ENCODE peak calls at places on chromosomes 2 and 18, in six cellular contexts. L is KBM-7, R is GM13977, T is tibial artery, M is HFFc6, U is NCI-H2081. Z is an unnamed sample.

GRCh38 chr18:10563886-10564285 is 38.1 kb downstream of the NAPG start:
- DNase-seq in L (no peak), R (no peak), T (no peak), M (no peak), U (no peak), Z (no peak)

GRCh38 chr2:195343942-195344530 is 313.0 kb upstream of the SLC39A10 start:
- DNase-seq in L (no peak), R (no peak), T (no peak), M (peak), U (no peak), Z (no peak)

GRCh38 chr2:227805578-227805977 is 8.1 kb upstream of the CCL20 start:
- DNase-seq in L (no peak), R (no peak), T (no peak), M (no peak), U (no peak), Z (no peak)

GRCh38 chr2:188884552-188884951 is 89.6 kb upstream of the COL3A1 start:
- DNase-seq in L (no peak), R (no peak), T (no peak), M (no peak), U (no peak), Z (no peak)

GRCh38 chr2:234544659-234545611 is 48.1 kb upstream of the ARL4C start:
- DNase-seq in L (peak), R (peak), T (peak), M (peak), U (peak), Z (no peak)

GRCh38 chr2:18194161-18194560 is 315.7 kb downstream of the KCNS3 start:
- DNase-seq in L (no peak), R (no peak), T (no peak), M (no peak), U (no peak), Z (no peak)

GRCh38 chr2:65073879-65074565 is 17.8 kb downstream of the CEP68 start:
- DNase-seq in L (no peak), R (no peak), T (no peak), M (no peak), U (no peak), Z (peak)

GRCh38 chr18:50178601-50179000 is 16.3 kb downstream of the MYO5B start:
- DNase-seq in L (no peak), R (no peak), T (no peak), M (no peak), U (no peak), Z (no peak)

GRCh38 chr2:47012866-47013265 is 97.3 kb upstream of the MCFD2 start:
- DNase-seq in L (no peak), R (no peak), T (no peak), M (no peak), U (no peak), Z (no peak)

GRCh38 chr2:64609229-64609994 is 44.3 kb downstream of the SERTAD2 start:
- DNase-seq in L (peak), R (peak), T (no peak), M (no peak), U (peak), Z (no peak)

GRCh38 chr2:25253153-25253617 is 84.8 kb upstream of the POMC start:
- DNase-seq in L (no peak), R (no peak), T (no peak), M (no peak), U (no peak), Z (no peak)

GRCh38 chr2:109131777-109132176 is 2.8 kb downstream of the SH3RF3 start:
- DNase-seq in L (no peak), R (no peak), T (no peak), M (no peak), U (no peak), Z (no peak)

GRCh38 chr2:62112192-62112591 is 83.7 kb upstream of the B3GNT2 start:
- DNase-seq in L (no peak), R (no peak), T (no peak), M (peak), U (no peak), Z (no peak)

GRCh38 chr18:67776929-67777328 is 260.4 kb upstream of the DSEL start:
- DNase-seq in L (peak), R (no peak), T (no peak), M (no peak), U (no peak), Z (peak)

GRCh38 chr2:227479865-227480475 is 8.0 kb downstream of the AGFG1 start:
- DNase-seq in L (peak), R (no peak), T (no peak), M (peak), U (no peak), Z (no peak)

GRCh38 chr2:43236256-43236655 is 9.8 kb upstream of the ZFP36L2 start:
- DNase-seq in L (no peak), R (no peak), T (no peak), M (no peak), U (no peak), Z (no peak)

GRCh38 chr18:6058941-6059340 is 163.6 kb upstream of the TMEM200C start:
- DNase-seq in L (no peak), R (no peak), T (no peak), M (no peak), U (no peak), Z (peak)

GRCh38 chr18:5309888-5310470 is 14.5 kb upstream of the ZBTB14 start:
- DNase-seq in L (no peak), R (peak), T (no peak), M (no peak), U (no peak), Z (no peak)

GRCh38 chr18:70037453-70038061 is 89.9 kb upstream of the CD226 start:
- DNase-seq in L (no peak), R (no peak), T (no peak), M (no peak), U (no peak), Z (no peak)

GRCh38 chr2:127105656-127106456 is 1.1 kb downstream of the BIN1 start:
- DNase-seq in L (peak), R (peak), T (no peak), M (peak), U (peak), Z (peak)

GRCh38 chr18:3451989-3452749 is 2.2 kb downstream of the TGIF1 start:
- DNase-seq in L (peak), R (no peak), T (peak), M (peak), U (no peak), Z (peak)

GRCh38 chr2:191018048-191018447 is 4.1 kb upstream of the STAT1 start:
- DNase-seq in L (no peak), R (no peak), T (no peak), M (no peak), U (no peak), Z (no peak)

GRCh38 chr2:29010946-29011649 is 30.0 kb downstream of the TOGARAM2 start:
- DNase-seq in L (no peak), R (no peak), T (no peak), M (no peak), U (peak), Z (no peak)

GRCh38 chr18:48790226-48790863 is 160.4 kb downstream of the SMAD7 start:
- DNase-seq in L (no peak), R (no peak), T (peak), M (no peak), U (no peak), Z (peak)

GRCh38 chr2:237418300-237418699 is 4.3 kb upstream of the COL6A3 start:
- DNase-seq in L (no peak), R (no peak), T (no peak), M (no peak), U (no peak), Z (no peak)

GRCh38 chr2:127175821-127176354 is 44.2 kb downstream of the CYP27C1 start:
- DNase-seq in L (no peak), R (no peak), T (no peak), M (peak), U (no peak), Z (no peak)

GRCh38 chr18:13279181-13280065 is 60.9 kb downstream of the LDLRAD4 start:
- DNase-seq in L (no peak), R (no peak), T (peak), M (no peak), U (no peak), Z (no peak)

GRCh38 chr2:234548720-234549420 is 52.0 kb upstream of the ARL4C start:
- DNase-seq in L (no peak), R (no peak), T (no peak), M (no peak), U (no peak), Z (no peak)

GRCh38 chr2:116142828-116143227 is 1671.7 kb upstream of the DDX18 start:
- DNase-seq in L (no peak), R (no peak), T (no peak), M (no peak), U (no peak), Z (no peak)

GRCh38 chr2:133312335-133312734 is 255.9 kb downstream of the NCKAP5 start:
- DNase-seq in L (no peak), R (no peak), T (no peak), M (no peak), U (no peak), Z (no peak)

GRCh38 chr18:36094431-36094830 is 27.1 kb upstream of the RPRD1A start:
- DNase-seq in L (no peak), R (no peak), T (no peak), M (no peak), U (no peak), Z (no peak)

GRCh38 chr2:218983263-218983970 is 1.6 kb downstream of the FEV start:
- DNase-seq in L (no peak), R (peak), T (no peak), M (no peak), U (no peak), Z (peak)

GRCh38 chr2:241261628-241262027 is 53.8 kb downstream of the HDLBP start:
- DNase-seq in L (no peak), R (no peak), T (no peak), M (no peak), U (no peak), Z (no peak)

GRCh38 chr2:34003795-34004194 is 404.7 kb upstream of the FAM98A start:
- DNase-seq in L (no peak), R (no peak), T (no peak), M (no peak), U (no peak), Z (no peak)

GRCh38 chr2:238169021-238169707 is 10.4 kb downstream of the ERFE start:
- DNase-seq in L (no peak), R (peak), T (peak), M (peak), U (no peak), Z (no peak)

GRCh38 chr2:127626175-127626574 is 19.8 kb upstream of the GPR17 start:
- DNase-seq in L (no peak), R (no peak), T (no peak), M (no peak), U (no peak), Z (no peak)

GRCh38 chr2:2823061-2823753 is 492.1 kb upstream of the MYT1L start:
- DNase-seq in L (no peak), R (no peak), T (no peak), M (no peak), U (no peak), Z (no peak)

GRCh38 chr2:71157124-71157802 is 26.8 kb downstream of the MPHOSPH10 start:
- DNase-seq in L (peak), R (peak), T (peak), M (peak), U (no peak), Z (peak)